ENCODE peak calls at places on chromosomes 11 and 22, in five cellular contexts. One of them, this sample, is unnamed. For H3K9me3, the result is how much of the 10 kb centered on the place peaks cover.

GRCh38 chr11:2688381-2689231 is 11.2 kb downstream of the KCNQ1OT1 start:
- DNase-seq in AG04450: no peak
- DNase-seq in GM23248: no peak
- DNase-seq in cardiac muscle cell: no peak
- DNase-seq in transverse colon: no peak
- DNase-seq in this sample: no peak

GRCh38 chr11:64558065-64558745 is 32.8 kb upstream of the SLC22A12 start:
- DNase-seq in AG04450: no peak
- DNase-seq in GM23248: peak
- DNase-seq in cardiac muscle cell: no peak
- DNase-seq in transverse colon: no peak
- DNase-seq in this sample: no peak

GRCh38 chr22:48049116-48049515 is 1286.7 kb downstream of the TBC1D22A start:
- DNase-seq in AG04450: no peak
- DNase-seq in GM23248: no peak
- DNase-seq in cardiac muscle cell: no peak
- DNase-seq in transverse colon: no peak
- DNase-seq in this sample: no peak

GRCh38 chr11:44260081-44260480 is 49.9 kb downstream of the ALX4 start:
- DNase-seq in AG04450: no peak
- DNase-seq in GM23248: no peak
- DNase-seq in cardiac muscle cell: no peak
- DNase-seq in transverse colon: no peak
- DNase-seq in this sample: no peak

GRCh38 chr22:48919187-48919590 is 908.5 kb downstream of the BRD1 start:
- DNase-seq in AG04450: no peak
- DNase-seq in GM23248: no peak
- DNase-seq in cardiac muscle cell: no peak
- DNase-seq in transverse colon: no peak
- DNase-seq in this sample: no peak

GRCh38 chr11:11316651-11317050 is 36.4 kb downstream of the CSNK2A3 start:
- DNase-seq in AG04450: no peak
- DNase-seq in GM23248: no peak
- DNase-seq in cardiac muscle cell: no peak
- DNase-seq in transverse colon: no peak
- DNase-seq in this sample: no peak

GRCh38 chr11:69992943-69993694 is 85.0 kb upstream of the ANO1 start:
- DNase-seq in AG04450: no peak
- DNase-seq in GM23248: no peak
- DNase-seq in cardiac muscle cell: no peak
- DNase-seq in transverse colon: peak
- DNase-seq in this sample: no peak

GRCh38 chr11:3128356-3129180 is 36.5 kb downstream of the OSBPL5 start:
- DNase-seq in AG04450: no peak
- DNase-seq in GM23248: no peak
- DNase-seq in cardiac muscle cell: no peak
- DNase-seq in transverse colon: no peak
- DNase-seq in this sample: no peak

GRCh38 chr22:45163074-45163416 is 680 bp upstream of the NUP50 start:
- DNase-seq in AG04450: no peak
- DNase-seq in GM23248: peak
- DNase-seq in cardiac muscle cell: peak
- DNase-seq in transverse colon: peak
- DNase-seq in this sample: peak

GRCh38 chr11:36454991-36455611 is 55.0 kb downstream of the TRAF6 start:
- DNase-seq in AG04450: no peak
- DNase-seq in GM23248: peak
- DNase-seq in cardiac muscle cell: no peak
- DNase-seq in transverse colon: no peak
- DNase-seq in this sample: no peak

GRCh38 chr11:68037481-68038225 is 1.2 kb upstream of the TCIRG1 start:
- DNase-seq in AG04450: no peak
- DNase-seq in GM23248: no peak
- DNase-seq in cardiac muscle cell: no peak
- DNase-seq in transverse colon: no peak
- DNase-seq in this sample: no peak

GRCh38 chr11:63505857-63506528 is at the start of gene LGALS12:
- DNase-seq in AG04450: no peak
- DNase-seq in GM23248: no peak
- DNase-seq in cardiac muscle cell: no peak
- DNase-seq in transverse colon: no peak
- DNase-seq in this sample: no peak

GRCh38 chr11:61598886-61599868 is 18.3 kb upstream of the SYT7 start:
- DNase-seq in AG04450: no peak
- DNase-seq in GM23248: peak
- DNase-seq in cardiac muscle cell: peak
- DNase-seq in transverse colon: no peak
- DNase-seq in this sample: peak

GRCh38 chr11:35615911-35616900 is 2.1 kb upstream of the FJX1 start:
- DNase-seq in AG04450: no peak
- DNase-seq in GM23248: peak
- DNase-seq in cardiac muscle cell: peak
- DNase-seq in transverse colon: no peak
- DNase-seq in this sample: peak

GRCh38 chr11:61164610-61165424 is 3.6 kb upstream of the VPS37C start:
- DNase-seq in AG04450: no peak
- DNase-seq in GM23248: no peak
- DNase-seq in cardiac muscle cell: no peak
- DNase-seq in transverse colon: no peak
- DNase-seq in this sample: no peak

GRCh38 chr11:122637538-122637937 is 18.0 kb upstream of the UBASH3B start:
- DNase-seq in AG04450: no peak
- DNase-seq in GM23248: no peak
- DNase-seq in cardiac muscle cell: no peak
- DNase-seq in transverse colon: no peak
- DNase-seq in this sample: no peak

GRCh38 chr11:96680515-96680914 is 290.7 kb downstream of the JRKL start:
- DNase-seq in AG04450: no peak
- DNase-seq in GM23248: no peak
- DNase-seq in cardiac muscle cell: no peak
- DNase-seq in transverse colon: no peak
- DNase-seq in this sample: no peak

GRCh38 chr22:42745118-42745517 is 24.4 kb upstream of the A4GALT start:
- DNase-seq in AG04450: no peak
- DNase-seq in GM23248: peak
- DNase-seq in cardiac muscle cell: peak
- DNase-seq in transverse colon: no peak
- DNase-seq in this sample: no peak

GRCh38 chr11:33708970-33709369 is 8.3 kb upstream of the C11orf91 start:
- DNase-seq in AG04450: no peak
- DNase-seq in GM23248: no peak
- DNase-seq in cardiac muscle cell: no peak
- DNase-seq in transverse colon: no peak
- DNase-seq in this sample: no peak

GRCh38 chr11:135004495-135004894 is 592.5 kb upstream of the B3GAT1 start:
- DNase-seq in AG04450: no peak
- DNase-seq in GM23248: no peak
- DNase-seq in cardiac muscle cell: peak
- DNase-seq in transverse colon: no peak
- DNase-seq in this sample: no peak

GRCh38 chr11:8828580-8829358 is 82.2 kb upstream of the AKIP1 start:
- DNase-seq in AG04450: no peak
- DNase-seq in GM23248: peak
- DNase-seq in cardiac muscle cell: no peak
- DNase-seq in transverse colon: no peak
- DNase-seq in this sample: no peak

GRCh38 chr11:38315151-38315550 is 1717.1 kb upstream of the RAG2 start:
- DNase-seq in AG04450: no peak
- DNase-seq in GM23248: no peak
- DNase-seq in cardiac muscle cell: no peak
- DNase-seq in transverse colon: no peak
- DNase-seq in this sample: no peak
- H3K9me3 ChIP-seq in AG04450: under half
- H3K9me3 ChIP-seq in GM23248: under half
- H3K9me3 ChIP-seq in cardiac muscle cell: under half
- H3K9me3 ChIP-seq in transverse colon: under half
- H3K9me3 ChIP-seq in this sample: under half

DNA sequence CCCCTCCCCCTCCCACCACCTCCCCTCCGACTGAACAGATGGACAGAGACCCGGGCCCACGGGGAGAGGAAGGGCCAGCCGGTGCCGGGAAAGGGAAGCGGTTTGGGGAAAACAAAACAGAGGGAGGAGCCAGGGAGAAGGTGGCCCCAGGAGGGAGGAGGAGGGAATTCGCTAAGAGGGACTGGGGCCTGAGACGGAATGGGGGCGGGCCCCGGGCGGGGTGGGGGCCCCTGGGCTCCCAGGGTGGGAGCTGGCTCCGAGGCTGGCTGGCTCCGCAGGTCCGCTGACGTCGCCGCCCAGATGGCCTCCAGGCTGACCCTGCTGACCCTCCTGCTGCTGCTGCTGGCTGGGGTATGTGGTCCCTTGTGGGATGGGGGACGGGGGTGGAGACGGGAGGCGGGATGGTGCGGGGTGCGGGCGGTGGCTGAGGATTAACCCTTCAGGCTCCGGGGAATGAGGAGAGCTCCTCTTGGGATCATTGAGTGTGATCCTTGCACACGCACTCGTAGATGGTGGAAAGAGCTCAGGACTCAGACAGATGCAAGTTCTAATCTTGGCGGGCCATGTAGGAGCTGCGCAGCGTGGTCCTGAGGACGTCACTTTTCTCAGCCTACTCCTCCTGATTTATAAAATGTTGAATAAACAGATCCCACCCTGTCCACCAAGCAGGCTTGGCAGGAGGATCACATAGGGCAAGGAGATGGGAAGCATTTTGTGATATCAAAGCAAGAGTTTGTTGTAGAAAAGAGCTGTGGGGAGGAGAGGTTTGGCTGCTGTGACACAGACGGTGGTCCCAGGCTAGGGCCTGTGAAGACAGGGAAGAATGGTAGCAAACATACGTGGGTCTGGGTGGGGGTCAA is 716 bp downstream of the SERPING1 start:
- DNase-seq in AG04450: no peak
- DNase-seq in GM23248: peak
- DNase-seq in cardiac muscle cell: peak
- DNase-seq in transverse colon: peak
- DNase-seq in this sample: peak
- H3K4me3 ChIP-seq in AG04450: peak
- H3K4me3 ChIP-seq in GM23248: peak
- H3K4me3 ChIP-seq in cardiac muscle cell: peak
- H3K4me3 ChIP-seq in transverse colon: peak
- H3K4me3 ChIP-seq in this sample: peak

GRCh38 chr11:48216510-48216909 is at the start of gene OR4B1:
- DNase-seq in AG04450: no peak
- DNase-seq in GM23248: no peak
- DNase-seq in cardiac muscle cell: no peak
- DNase-seq in transverse colon: no peak
- DNase-seq in this sample: no peak
- H3K9me3 ChIP-seq in AG04450: under half
- H3K9me3 ChIP-seq in GM23248: under half
- H3K9me3 ChIP-seq in cardiac muscle cell: under half
- H3K9me3 ChIP-seq in transverse colon: under half
- H3K9me3 ChIP-seq in this sample: under half

DNA sequence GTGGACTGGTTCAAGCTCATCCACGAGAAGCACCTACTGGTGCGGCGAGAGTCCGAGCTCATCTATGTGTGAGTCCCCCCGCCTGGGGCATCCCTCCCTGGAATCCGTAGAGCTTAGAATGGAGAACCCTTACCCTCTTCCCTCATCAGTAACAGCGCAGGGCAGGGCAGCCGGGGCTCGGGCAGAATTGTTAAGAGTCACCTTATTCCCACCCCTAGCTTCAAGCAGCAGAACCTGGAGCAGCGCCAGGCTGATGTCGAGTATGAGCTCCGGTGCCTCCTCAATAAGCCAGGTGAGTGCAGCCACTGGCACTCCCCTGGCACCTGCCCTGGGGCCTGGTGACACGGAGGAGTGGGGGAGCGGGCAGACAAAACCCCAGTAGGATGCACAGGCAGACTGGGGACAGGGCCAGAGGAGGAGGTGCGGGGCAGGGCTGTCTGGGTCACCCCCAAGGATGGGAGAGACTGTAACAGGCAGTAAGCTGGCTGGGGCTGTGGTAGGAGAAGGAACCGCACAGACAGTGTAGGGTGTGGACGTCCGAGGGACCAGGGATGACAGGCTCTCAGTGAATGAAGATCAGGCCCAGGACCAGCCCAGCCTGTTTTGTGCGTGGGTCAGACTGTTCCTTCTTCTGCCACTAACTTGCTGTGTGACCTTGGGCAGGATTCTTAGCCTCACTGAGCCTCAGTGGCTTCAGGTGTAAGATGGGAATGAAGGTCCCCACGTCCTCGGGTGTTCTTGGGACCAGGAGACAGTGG is 20.4 kb downstream of the C22orf23 start:
- DNase-seq in AG04450: no peak
- DNase-seq in GM23248: peak
- DNase-seq in cardiac muscle cell: no peak
- DNase-seq in transverse colon: no peak
- DNase-seq in this sample: no peak
- H3K4me3 ChIP-seq in AG04450: no peak
- H3K4me3 ChIP-seq in GM23248: no peak
- H3K4me3 ChIP-seq in cardiac muscle cell: no peak
- H3K4me3 ChIP-seq in transverse colon: no peak
- H3K4me3 ChIP-seq in this sample: no peak

GRCh38 chr11:98952110-98952509 is 68.6 kb upstream of the CNTN5 start:
- DNase-seq in AG04450: no peak
- DNase-seq in GM23248: no peak
- DNase-seq in cardiac muscle cell: no peak
- DNase-seq in transverse colon: no peak
- DNase-seq in this sample: no peak
- H3K9me3 ChIP-seq in AG04450: under half
- H3K9me3 ChIP-seq in GM23248: under half
- H3K9me3 ChIP-seq in cardiac muscle cell: under half
- H3K9me3 ChIP-seq in transverse colon: under half
- H3K9me3 ChIP-seq in this sample: under half

GRCh38 chr11:114183041-114183511 is 113.1 kb upstream of the NNMT start:
- DNase-seq in AG04450: no peak
- DNase-seq in GM23248: no peak
- DNase-seq in cardiac muscle cell: no peak
- DNase-seq in transverse colon: peak
- DNase-seq in this sample: no peak
- H3K4me3 ChIP-seq in AG04450: no peak
- H3K4me3 ChIP-seq in GM23248: no peak
- H3K4me3 ChIP-seq in cardiac muscle cell: no peak
- H3K4me3 ChIP-seq in transverse colon: no peak
- H3K4me3 ChIP-seq in this sample: no peak

GRCh38 chr11:29734287-29734686 is 282.5 kb downstream of the KCNA4 start:
- DNase-seq in AG04450: no peak
- DNase-seq in GM23248: peak
- DNase-seq in cardiac muscle cell: no peak
- DNase-seq in transverse colon: no peak
- DNase-seq in this sample: no peak
- H3K9me3 ChIP-seq in AG04450: under half
- H3K9me3 ChIP-seq in GM23248: under half
- H3K9me3 ChIP-seq in cardiac muscle cell: under half
- H3K9me3 ChIP-seq in transverse colon: under half
- H3K9me3 ChIP-seq in this sample: under half